ENCODE peak calls at places on chromosome 21, in four cellular contexts. One of them, this sample, is unnamed.

GRCh38 chr21:42665484-42665883 is 12.1 kb downstream of the PDE9A start:
- DNase-seq in caudate nucleus: no peak
- DNase-seq in fibroblast of lung: no peak
- DNase-seq in EH: no peak
- DNase-seq in this sample: no peak

GRCh38 chr21:33817663-33818433 is 97.8 kb downstream of the ATP5PO start:
- DNase-seq in caudate nucleus: no peak
- DNase-seq in fibroblast of lung: peak
- DNase-seq in EH: peak
- DNase-seq in this sample: peak

GRCh38 chr21:9760398-9761074 is 760.8 kb upstream of the TPTE start:
- DNase-seq in caudate nucleus: no peak
- DNase-seq in fibroblast of lung: no peak
- DNase-seq in EH: no peak
- DNase-seq in this sample: no peak

GRCh38 chr21:28781602-28782274 is 210.9 kb downstream of the LTN1 start:
- DNase-seq in caudate nucleus: no peak
- DNase-seq in fibroblast of lung: no peak
- DNase-seq in EH: peak
- DNase-seq in this sample: no peak

GRCh38 chr21:29423051-29423450 is 124.3 kb downstream of the BACH1 start:
- DNase-seq in caudate nucleus: no peak
- DNase-seq in fibroblast of lung: peak
- DNase-seq in EH: no peak
- DNase-seq in this sample: no peak

GRCh38 chr21:27513016-27513415 is 546.1 kb upstream of the ADAMTS5 start:
- DNase-seq in caudate nucleus: no peak
- DNase-seq in fibroblast of lung: peak
- DNase-seq in EH: peak
- DNase-seq in this sample: peak

GRCh38 chr21:33684068-33684467 is 41.8 kb downstream of the ITSN1 start:
- DNase-seq in caudate nucleus: no peak
- DNase-seq in fibroblast of lung: no peak
- DNase-seq in EH: no peak
- DNase-seq in this sample: no peak

GRCh38 chr21:18228060-18228739 is 16.4 kb upstream of the CHODL start:
- DNase-seq in caudate nucleus: no peak
- DNase-seq in fibroblast of lung: no peak
- DNase-seq in EH: no peak
- DNase-seq in this sample: no peak

GRCh38 chr21:37909936-37910335 is 6.3 kb downstream of the KCNJ6 start:
- DNase-seq in caudate nucleus: no peak
- DNase-seq in fibroblast of lung: no peak
- DNase-seq in EH: no peak
- DNase-seq in this sample: no peak

GRCh38 chr21:46157987-46158451 is 2.6 kb upstream of the FTCD start:
- DNase-seq in caudate nucleus: no peak
- DNase-seq in fibroblast of lung: no peak
- DNase-seq in EH: no peak
- DNase-seq in this sample: no peak

GRCh38 chr21:32423320-32423719 is 10.8 kb downstream of the EVA1C start:
- DNase-seq in caudate nucleus: no peak
- DNase-seq in fibroblast of lung: peak
- DNase-seq in EH: peak
- DNase-seq in this sample: peak

GRCh38 chr21:45617021-45617930 is 26.2 kb upstream of the PCBP3 start:
- DNase-seq in caudate nucleus: no peak
- DNase-seq in fibroblast of lung: no peak
- DNase-seq in EH: no peak
- DNase-seq in this sample: no peak

GRCh38 chr21:14850394-14850793 is 214.4 kb downstream of the NRIP1 start:
- DNase-seq in caudate nucleus: no peak
- DNase-seq in fibroblast of lung: peak
- DNase-seq in EH: peak
- DNase-seq in this sample: peak

GRCh38 chr21:32576011-32576410 is 9.3 kb downstream of the TCP10L start:
- DNase-seq in caudate nucleus: no peak
- DNase-seq in fibroblast of lung: no peak
- DNase-seq in EH: no peak
- DNase-seq in this sample: no peak

GRCh38 chr21:42003051-42003461 is 7.1 kb downstream of the ZBTB21 start:
- DNase-seq in caudate nucleus: no peak
- DNase-seq in fibroblast of lung: peak
- DNase-seq in EH: peak
- DNase-seq in this sample: no peak

GRCh38 chr21:19941626-19942025 is 1056.6 kb upstream of the NCAM2 start:
- DNase-seq in caudate nucleus: no peak
- DNase-seq in fibroblast of lung: no peak
- DNase-seq in EH: no peak
- DNase-seq in this sample: no peak

GRCh38 chr21:38322551-38322950 is 65.8 kb downstream of the KCNJ15 start:
- DNase-seq in caudate nucleus: no peak
- DNase-seq in fibroblast of lung: peak
- DNase-seq in EH: peak
- DNase-seq in this sample: no peak

GRCh38 chr21:15552914-15553491 is 176.8 kb upstream of the USP25 start:
- DNase-seq in caudate nucleus: no peak
- DNase-seq in fibroblast of lung: peak
- DNase-seq in EH: peak
- DNase-seq in this sample: peak

GRCh38 chr21:46500224-46500861 is 41.7 kb downstream of the DIP2A start:
- DNase-seq in caudate nucleus: no peak
- DNase-seq in fibroblast of lung: peak
- DNase-seq in EH: peak
- DNase-seq in this sample: peak

GRCh38 chr21:41596241-41596925 is 88.4 kb upstream of the TMPRSS2 start:
- DNase-seq in caudate nucleus: no peak
- DNase-seq in fibroblast of lung: no peak
- DNase-seq in EH: no peak
- DNase-seq in this sample: no peak

GRCh38 chr21:42670884-42671283 is 17.5 kb downstream of the PDE9A start:
- DNase-seq in caudate nucleus: no peak
- DNase-seq in fibroblast of lung: no peak
- DNase-seq in EH: no peak
- DNase-seq in this sample: no peak

GRCh38 chr21:41894922-41895557 is 15.9 kb upstream of the PRDM15 start:
- DNase-seq in caudate nucleus: no peak
- DNase-seq in fibroblast of lung: peak
- DNase-seq in EH: peak
- DNase-seq in this sample: peak